ENCODE peak calls at places on chromosomes 4 and X, in nine cellular contexts. Y, W, E, N, M, U, F, Q and X are unnamed samples.

GRCh38 chrX:116318672-116319071 is 117.7 kb upstream of the SLC6A14 start:
- DNase-seq in M (no peak), Y (no peak), W (no peak), Q (no peak), F (no peak), E (peak), N (peak), U (no peak), X (peak)

GRCh38 chr4:600850-601515 is 24.4 kb upstream of the PDE6B start:
- DNase-seq in F (no peak), U (no peak), N (no peak), Y (no peak), M (no peak), E (no peak), W (no peak), Q (no peak), X (no peak)

GRCh38 chr4:163107754-163108153 is 58.9 kb downstream of the NAF1 start:
- DNase-seq in M (no peak), F (no peak), E (peak), N (peak), W (no peak), U (no peak), Q (no peak), Y (no peak), X (no peak)

GRCh38 chrX:3541336-3541735 is 172.1 kb downstream of the PRKX start:
- DNase-seq in N (no peak), W (no peak), E (no peak), Y (no peak), M (no peak), Q (no peak), F (no peak), U (no peak), X (no peak)

GRCh38 chr4:98653890-98654867 is 4.2 kb downstream of the TSPAN5 start:
- DNase-seq in M (no peak), F (no peak), N (peak), E (peak), W (peak), Y (no peak), U (no peak), Q (no peak), X (peak)

GRCh38 chr4:121165206-121165605 is 1.1 kb upstream of the TNIP3 start:
- DNase-seq in F (no peak), M (no peak), U (no peak), E (no peak), N (no peak), Y (no peak), W (no peak), Q (no peak), X (no peak)

GRCh38 chr4:7708981-7709380 is 230.7 kb downstream of the AFAP1 start:
- DNase-seq in U (no peak), W (peak), E (peak), M (no peak), N (peak), F (no peak), Y (no peak), Q (no peak), X (no peak)

GRCh38 chr4:72390409-72390808 is 178.6 kb downstream of the ADAMTS3 start:
- DNase-seq in W (peak), Y (no peak), Q (no peak), M (no peak), N (peak), E (no peak), U (no peak), F (no peak), X (peak)

GRCh38 chrX:17812763-17813162 is 48.3 kb downstream of the RAI2 start:
- DNase-seq in W (no peak), Y (no peak), F (no peak), E (no peak), Q (no peak), M (no peak), U (no peak), N (no peak), X (no peak)

GRCh38 chr4:178812866-178813265 is 1370.6 kb upstream of the AGA start:
- DNase-seq in Q (no peak), M (no peak), N (no peak), F (no peak), W (peak), Y (no peak), U (no peak), E (peak), X (no peak)

GRCh38 chr4:41599192-41599786 is 61.3 kb downstream of the LIMCH1 start:
- DNase-seq in U (no peak), N (no peak), W (no peak), Q (no peak), F (no peak), Y (no peak), E (no peak), M (no peak), X (no peak)

GRCh38 chrX:18674788-18675735 is 3.2 kb upstream of the RS1 start:
- DNase-seq in N (peak), M (peak), F (peak), W (peak), Y (peak), U (peak), E (peak), Q (peak), X (peak)

GRCh38 chrX:13938053-13938765 is 91.5 kb downstream of the GEMIN8 start:
- DNase-seq in W (no peak), N (no peak), U (no peak), M (no peak), F (no peak), Q (peak), E (no peak), Y (peak), X (no peak)